ENCODE peak calls at places on chromosomes 12 and 14, in five cellular contexts. Z, X, D, P and B are unnamed samples.

GRCh38 chr14:68504861-68505260 is 288.0 kb downstream of the ZFP36L1 start:
- DNase-seq in P (no peak), Z (no peak), X (no peak), D (no peak), B (no peak)

GRCh38 chr12:12439636-12440035 is 82.8 kb downstream of the BORCS5 start:
- DNase-seq in Z (no peak), X (no peak), P (peak), D (no peak), B (no peak)

GRCh38 chr14:77026930-77027537 is 1.5 kb downstream of the IRF2BPL start:
- DNase-seq in P (peak), Z (no peak), D (no peak), X (peak), B (peak)

GRCh38 chr12:73892181-73892580 is 645.5 kb upstream of the ATXN7L3B start:
- DNase-seq in D (no peak), X (no peak), Z (no peak), P (peak), B (no peak)

GRCh38 chr14:69716483-69717187 is 50.3 kb upstream of the SRSF5 start:
- DNase-seq in Z (no peak), X (no peak), D (no peak), P (peak), B (no peak)

GRCh38 chr14:94313991-94314655 is 9.0 kb downstream of the SERPINA6 start:
- DNase-seq in D (peak), P (no peak), X (no peak), Z (no peak), B (no peak)

GRCh38 chr12:77104281-77104680 is 38.9 kb upstream of the E2F7 start:
- DNase-seq in D (no peak), Z (no peak), P (no peak), X (no peak), B (no peak)

GRCh38 chr14:58193542-58193941 is 6.4 kb upstream of the ACTR10 start:
- DNase-seq in Z (no peak), P (peak), D (no peak), X (no peak), B (no peak)

GRCh38 chr12:84201976-84202375 is 710.6 kb downstream of the SLC6A15 start:
- DNase-seq in X (no peak), D (no peak), Z (no peak), P (no peak), B (no peak)

GRCh38 chr12:51012570-51013236 is 13.5 kb downstream of the SLC11A2 start:
- DNase-seq in P (no peak), X (no peak), D (no peak), Z (no peak), B (no peak)

GRCh38 chr12:26651566-26652188 is 181.3 kb downstream of the ITPR2 start:
- DNase-seq in X (no peak), D (no peak), P (peak), Z (peak), B (no peak)

GRCh38 chr12:80175307-80175930 is 76.1 kb downstream of the OTOGL start:
- DNase-seq in D (no peak), X (no peak), P (no peak), Z (no peak), B (no peak)

GRCh38 chr14:76617440-76617839 is 143.8 kb upstream of the VASH1 start:
- DNase-seq in Z (no peak), D (no peak), X (no peak), P (no peak), B (no peak)

GRCh38 chr12:49954863-49955830 is 4.6 kb downstream of the AQP2 start:
- DNase-seq in D (no peak), P (no peak), Z (no peak), X (no peak), B (no peak)

GRCh38 chr12:106296179-106296877 is 6.2 kb upstream of the TCP11L2 start:
- DNase-seq in D (no peak), Z (peak), P (no peak), X (no peak), B (no peak)

GRCh38 chr14:41187868-41188267 is 418.8 kb upstream of the LRFN5 start:
- DNase-seq in Z (no peak), X (no peak), P (no peak), D (no peak), B (no peak)

GRCh38 chr14:96194657-96195431 is 9.8 kb upstream of the BDKRB2 start:
- DNase-seq in P (no peak), Z (no peak), X (no peak), D (no peak), B (no peak)

GRCh38 chr12:62217466-62218194 is 42.6 kb upstream of the USP15 start:
- DNase-seq in P (no peak), D (no peak), Z (no peak), X (no peak), B (no peak)

GRCh38 chr12:53623526-53623925 is 2.7 kb downstream of the ATF7 start:
- DNase-seq in P (peak), Z (no peak), X (no peak), D (no peak), B (no peak)

GRCh38 chr12:79512068-79512467 is 178.7 kb downstream of the PAWR start:
- DNase-seq in P (no peak), X (no peak), Z (no peak), D (no peak), B (no peak)

GRCh38 chr12:4584281-4584680 is 22.3 kb downstream of the DYRK4 start:
- DNase-seq in Z (no peak), D (peak), P (no peak), X (no peak), B (no peak)

GRCh38 chr12:120402217-120402616 is 33.3 kb upstream of the MSI1 start:
- DNase-seq in Z (no peak), X (no peak), D (no peak), P (no peak), B (no peak)

GRCh38 chr14:87888136-87888999 is 104.6 kb downstream of the GALC start:
- DNase-seq in P (no peak), X (no peak), D (no peak), Z (no peak), B (no peak)

GRCh38 chr14:57051633-57052032 is 217.1 kb downstream of the EXOC5 start:
- DNase-seq in X (no peak), Z (no peak), D (no peak), P (no peak), B (no peak)

GRCh38 chr12:70648831-70649230 is 11.6 kb upstream of the PTPRB start:
- DNase-seq in Z (no peak), P (peak), X (no peak), D (no peak), B (no peak)

GRCh38 chr12:78331764-78332163 is 501.1 kb downstream of the NAV3 start:
- DNase-seq in P (no peak), D (no peak), X (no peak), Z (no peak), B (no peak)

GRCh38 chr12:991350-992278 is 591 bp downstream of the ERC1 start:
- DNase-seq in X (peak), Z (no peak), P (peak), D (no peak), B (no peak)

GRCh38 chr12:81468206-81468605 is 290.9 kb downstream of the PPFIA2 start:
- DNase-seq in X (no peak), Z (no peak), D (no peak), P (no peak), B (no peak)

GRCh38 chr12:115224031-115224430 is 540.1 kb upstream of the TBX3 start:
- DNase-seq in X (no peak), D (no peak), P (no peak), Z (no peak), B (no peak)

GRCh38 chr14:61101803-61102548 is 120.9 kb downstream of the SLC38A6 start:
- DNase-seq in D (no peak), X (no peak), Z (no peak), P (peak), B (no peak)
- TF ChIP-seq POLR2AphosphoS5 in D (no peak), X (no peak), Z (no peak), P (peak), B (peak)

GRCh38 chr14:39174560-39175444 is at the start of gene PNN:
- DNase-seq in Z (peak), D (peak), X (peak), P (peak), B (peak)
- TF ChIP-seq POLR2AphosphoS5 in Z (peak), D (peak), X (peak), P (peak), B (peak)

GRCh38 chr14:22448035-22448904 is 140.8 kb downstream of the DAD1 start:
- DNase-seq in X (no peak), P (no peak), Z (no peak), D (no peak), B (no peak)
- TF ChIP-seq POLR2AphosphoS5 in X (no peak), P (no peak), Z (no peak), D (no peak), B (no peak)

DNA sequence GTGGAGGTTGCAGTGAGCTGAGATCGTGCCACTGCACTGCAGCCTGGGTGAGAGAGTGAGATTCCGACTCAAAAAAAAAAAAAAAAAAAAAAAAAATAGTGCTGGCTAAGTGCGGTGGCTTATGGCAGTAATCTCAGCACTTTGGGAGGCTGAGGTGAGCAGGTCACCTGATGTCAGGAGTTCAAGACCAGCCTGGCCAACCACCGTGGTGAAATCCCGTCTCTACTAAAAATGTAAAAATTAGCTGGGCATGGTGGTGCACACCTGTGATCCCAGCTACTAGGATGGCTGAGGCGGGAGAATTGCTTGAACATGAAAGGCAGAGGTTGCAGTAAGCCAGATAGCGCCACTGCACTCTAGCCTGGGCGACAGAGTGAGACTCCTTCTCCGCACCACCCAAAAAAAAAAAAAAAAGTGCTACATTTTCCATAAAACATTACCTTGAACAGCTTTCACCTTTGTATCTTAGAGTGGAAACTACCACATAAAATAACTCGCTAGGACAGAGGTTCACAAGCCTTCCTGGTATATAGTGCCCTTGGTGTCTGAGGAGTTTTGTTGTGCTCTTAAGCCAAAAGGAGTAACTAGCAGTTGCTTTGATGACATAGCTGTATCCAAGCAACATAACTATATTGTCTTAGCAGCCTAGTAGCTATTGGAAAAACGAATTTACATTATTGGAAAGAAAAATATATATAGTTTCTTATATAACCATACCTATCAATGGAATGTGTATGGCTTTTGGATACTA is 11.1 kb downstream of the PTGES3 start:
- DNase-seq in P (no peak), X (peak), D (no peak), Z (no peak), B (no peak)
- TF ChIP-seq POLR2AphosphoS5 in P (no peak), X (no peak), D (no peak), Z (no peak), B (no peak)

GRCh38 chr12:122981587-122982493 is 1.4 kb downstream of the ARL6IP4 start:
- DNase-seq in X (no peak), Z (no peak), D (no peak), P (no peak), B (no peak)

GRCh38 chr12:122982963-122983788 is 2.7 kb downstream of the ARL6IP4 start:
- DNase-seq in D (no peak), X (no peak), P (no peak), Z (no peak), B (no peak)

GRCh38 chr12:122981036-122981471 is 573 bp downstream of the ARL6IP4 start:
- DNase-seq in P (peak), D (no peak), Z (no peak), X (no peak), B (no peak)

GRCh38 chr12:122983789-122984515 is 3.5 kb downstream of the ARL6IP4 start:
- DNase-seq in D (no peak), X (no peak), P (peak), Z (no peak), B (no peak)

DNA sequence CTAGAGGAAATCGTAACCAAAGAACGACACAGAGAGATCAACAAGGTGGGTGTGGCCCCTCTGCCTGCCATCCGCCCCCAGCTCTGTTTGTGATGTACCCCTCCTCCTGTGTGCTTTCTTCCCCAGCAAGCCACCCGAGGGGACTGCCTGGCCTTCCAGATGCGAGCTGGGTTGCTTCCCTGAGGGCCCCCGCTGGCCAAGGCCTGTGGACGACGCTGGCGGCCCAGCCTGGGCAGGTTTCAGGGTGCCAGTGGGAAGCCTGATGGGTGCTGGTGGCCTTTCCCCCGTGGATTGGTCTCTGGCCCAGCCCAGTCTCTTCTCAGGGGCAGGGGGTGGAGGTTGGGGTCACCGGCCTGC is 2.0 kb downstream of the ARL6IP4 start:
- DNase-seq in X (no peak), D (no peak), P (no peak), Z (no peak), B (no peak)
- TF ChIP-seq POLR2AphosphoS5 in X (no peak), D (no peak), P (no peak), Z (no peak), B (no peak)

GRCh38 chr14:104222396-104223036 is 84.1 kb downstream of the KIF26A start:
- DNase-seq in P (no peak), D (no peak), Z (no peak), X (no peak), B (peak)

GRCh38 chr14:104223101-104223809 is 84.9 kb downstream of the KIF26A start:
- DNase-seq in X (no peak), P (peak), D (no peak), Z (no peak), B (no peak)

GRCh38 chr14:104224516-104225281 is 86.3 kb downstream of the KIF26A start:
- DNase-seq in P (peak), D (no peak), X (no peak), Z (no peak), B (no peak)

GRCh38 chr14:104221636-104222375 is 83.4 kb downstream of the KIF26A start:
- DNase-seq in P (no peak), Z (no peak), D (no peak), X (no peak), B (peak)

DNA sequence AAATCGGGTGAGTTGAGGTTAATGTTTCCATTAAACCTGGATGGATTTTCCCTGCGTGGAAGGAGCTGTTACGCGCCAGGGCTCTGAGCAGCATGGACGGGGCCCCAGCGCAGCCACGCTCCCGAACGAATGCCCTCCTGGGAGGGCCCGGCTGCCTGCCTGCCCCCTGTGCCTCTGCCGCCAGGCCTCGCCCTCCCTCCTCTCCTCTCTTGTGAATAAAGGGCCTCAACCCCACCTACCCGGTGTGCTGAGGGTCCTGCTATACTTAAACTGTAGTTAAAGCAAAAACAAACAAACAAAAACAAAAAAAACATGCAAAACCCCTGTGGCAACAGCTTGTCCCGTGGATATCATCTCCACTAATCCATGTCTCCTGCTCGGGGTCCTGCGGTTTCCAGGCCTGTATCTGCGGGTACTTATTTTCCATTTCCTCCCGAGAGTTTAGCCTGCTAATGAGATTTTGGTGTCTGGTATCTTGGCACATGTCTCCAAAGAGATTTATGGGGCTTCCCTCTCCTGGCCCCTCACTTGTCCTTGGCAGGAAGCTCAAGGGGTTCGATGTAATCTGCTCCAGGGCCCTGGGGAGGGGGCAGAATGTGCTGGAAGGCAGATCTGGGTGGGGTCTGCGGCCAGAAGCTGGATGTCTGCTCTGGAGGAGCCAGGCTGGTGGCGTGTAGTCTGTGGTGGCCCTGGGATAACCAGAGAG is 85.6 kb downstream of the KIF26A start:
- DNase-seq in P (peak), Z (no peak), X (no peak), D (no peak), B (no peak)
- TF ChIP-seq POLR2AphosphoS5 in P (no peak), Z (no peak), X (no peak), D (no peak), B (no peak)

DNA sequence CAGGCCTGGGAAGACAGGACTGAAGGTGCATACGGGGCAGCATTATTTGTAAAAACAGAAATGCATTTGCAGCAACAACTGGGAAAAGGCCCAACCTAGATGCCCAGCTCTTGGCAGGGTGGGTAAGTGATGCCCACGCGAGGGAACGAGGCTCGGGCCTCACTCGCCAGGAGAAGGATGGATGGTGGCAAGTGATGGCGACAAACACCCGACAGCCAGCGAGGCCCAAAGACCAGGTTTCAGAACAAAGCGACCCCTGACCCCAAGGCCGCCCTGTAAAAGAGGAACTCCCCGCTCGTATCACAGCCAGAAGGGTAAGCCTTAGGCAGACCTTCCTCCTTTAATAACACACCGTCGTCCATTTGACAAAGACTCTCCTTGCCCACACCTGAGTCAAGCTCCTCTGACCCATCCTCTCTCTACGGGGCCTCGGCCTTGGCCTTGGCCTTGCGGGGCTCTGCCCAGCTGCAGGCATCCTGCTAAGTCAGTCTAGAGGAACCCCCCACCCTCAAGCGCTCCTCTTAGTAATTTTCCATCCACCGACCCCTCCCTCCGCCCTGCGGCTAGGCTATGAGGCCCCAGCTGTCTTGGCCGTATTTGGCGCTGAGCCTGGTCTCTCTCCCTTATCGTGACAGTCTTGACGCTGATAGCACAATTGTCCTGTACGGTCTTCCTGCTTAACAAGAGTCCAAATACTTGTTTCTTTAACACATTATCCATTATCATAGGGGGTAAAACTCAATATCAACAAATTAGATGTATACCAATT is 80.2 kb downstream of the NCOR2 start:
- DNase-seq in Z (no peak), P (no peak), D (no peak), X (no peak), B (no peak)
- TF ChIP-seq POLR2AphosphoS5 in Z (no peak), P (no peak), D (no peak), X (no peak), B (no peak)